ENCODE peak calls at places on chromosomes 7 and 10, in six cellular contexts. One of them, this sample, is unnamed.

GRCh38 chr7:19919156-19920085 is 146.0 kb upstream of the TMEM196 start:
- DNase-seq in ovary: no peak
- DNase-seq in K562: no peak
- DNase-seq in A549: no peak
- DNase-seq in heart left ventricle: no peak
- DNase-seq in left lung: no peak
- DNase-seq in this sample: no peak

GRCh38 chr10:110123594-110123993 is 83.8 kb upstream of the MXI1 start:
- DNase-seq in ovary: no peak
- DNase-seq in K562: no peak
- DNase-seq in A549: no peak
- DNase-seq in heart left ventricle: no peak
- DNase-seq in left lung: no peak
- DNase-seq in this sample: no peak

GRCh38 chr7:127417346-127417745 is 24.8 kb upstream of the ZNF800 start:
- DNase-seq in ovary: no peak
- DNase-seq in K562: no peak
- DNase-seq in A549: no peak
- DNase-seq in heart left ventricle: no peak
- DNase-seq in left lung: no peak
- DNase-seq in this sample: no peak

GRCh38 chr7:20474244-20474643 is 141.2 kb upstream of the ABCB5 start:
- DNase-seq in ovary: no peak
- DNase-seq in K562: no peak
- DNase-seq in A549: no peak
- DNase-seq in heart left ventricle: no peak
- DNase-seq in left lung: no peak
- DNase-seq in this sample: no peak

GRCh38 chr7:141511370-141512335 is 39.6 kb upstream of the AGK start:
- DNase-seq in ovary: no peak
- DNase-seq in K562: no peak
- DNase-seq in A549: no peak
- DNase-seq in heart left ventricle: no peak
- DNase-seq in left lung: no peak
- DNase-seq in this sample: no peak

GRCh38 chr7:92253251-92253650 is 7.5 kb downstream of the ANKIB1 start:
- DNase-seq in ovary: no peak
- DNase-seq in K562: no peak
- DNase-seq in A549: no peak
- DNase-seq in heart left ventricle: no peak
- DNase-seq in left lung: no peak
- DNase-seq in this sample: no peak

GRCh38 chr10:102970497-102970896 is 52.4 kb downstream of the CNNM2 start:
- DNase-seq in ovary: no peak
- DNase-seq in K562: no peak
- DNase-seq in A549: no peak
- DNase-seq in heart left ventricle: no peak
- DNase-seq in left lung: no peak
- DNase-seq in this sample: no peak

GRCh38 chr7:137771679-137772078 is 75.1 kb downstream of the DGKI start:
- DNase-seq in ovary: no peak
- DNase-seq in K562: no peak
- DNase-seq in A549: no peak
- DNase-seq in heart left ventricle: no peak
- DNase-seq in left lung: no peak
- DNase-seq in this sample: peak; percentile 38

GRCh38 chr7:107173691-107174406 is 5.0 kb downstream of the HBP1 start:
- DNase-seq in ovary: no peak
- DNase-seq in K562: no peak
- DNase-seq in A549: no peak
- DNase-seq in heart left ventricle: no peak
- DNase-seq in left lung: no peak
- DNase-seq in this sample: no peak

GRCh38 chr10:24428410-24428782 is 219.5 kb downstream of the KIAA1217 start:
- DNase-seq in ovary: no peak
- DNase-seq in K562: no peak
- DNase-seq in A549: no peak
- DNase-seq in heart left ventricle: no peak
- DNase-seq in left lung: no peak
- DNase-seq in this sample: no peak

GRCh38 chr7:124162667-124163066 is 129.8 kb upstream of the TMEM229A start:
- DNase-seq in ovary: no peak
- DNase-seq in K562: no peak
- DNase-seq in A549: no peak
- DNase-seq in heart left ventricle: no peak
- DNase-seq in left lung: no peak
- DNase-seq in this sample: no peak

DNA sequence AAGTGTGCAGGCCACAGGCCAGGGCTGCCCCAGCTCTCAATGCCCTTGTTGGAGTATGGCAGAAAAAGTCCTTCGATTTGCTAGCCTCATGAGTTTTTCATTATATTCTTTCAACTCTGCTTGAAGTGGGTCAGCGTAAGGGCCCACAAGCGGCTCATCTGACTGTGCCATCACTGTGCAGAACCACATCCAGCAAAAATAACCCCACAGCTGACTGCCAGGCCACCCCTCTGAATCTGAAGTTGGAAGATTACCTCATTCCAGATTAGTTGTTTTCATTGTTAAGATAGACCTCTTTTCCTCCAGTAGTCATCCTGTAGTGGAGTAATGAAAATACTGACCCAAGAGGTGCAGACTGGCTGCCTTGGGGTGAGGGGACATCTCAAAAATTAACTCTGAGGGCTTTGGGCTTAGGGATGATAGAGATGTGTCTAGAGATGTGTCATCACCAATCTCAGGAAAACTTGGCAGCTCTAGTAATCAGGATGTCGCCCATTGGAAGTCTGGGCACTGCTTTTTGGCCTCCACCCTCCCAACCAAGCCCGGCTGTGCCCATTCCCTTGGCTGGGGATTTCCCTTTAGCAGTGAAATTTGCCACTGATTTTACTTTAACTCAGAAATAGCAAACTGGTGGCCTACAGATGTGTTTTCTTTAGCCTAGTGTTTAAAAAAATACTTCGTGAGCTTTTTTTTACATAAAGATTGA is 164.3 kb downstream of the LCOR start:
- DNase-seq in ovary: no peak
- DNase-seq in K562: no peak
- DNase-seq in A549: no peak
- DNase-seq in heart left ventricle: no peak
- DNase-seq in left lung: no peak
- DNase-seq in this sample: no peak
- H3K27ac ChIP-seq in ovary: peak overlapping the region; percentile 32
- H3K27ac ChIP-seq in K562: no peak overlapping the region
- H3K27ac ChIP-seq in A549: no peak overlapping the region
- H3K27ac ChIP-seq in heart left ventricle: no peak overlapping the region
- H3K27ac ChIP-seq in left lung: no peak overlapping the region
- H3K27ac ChIP-seq in this sample: no peak overlapping the region

GRCh38 chr7:90621130-90621891 is 25.2 kb downstream of the CDK14 start:
- DNase-seq in ovary: no peak
- DNase-seq in K562: no peak
- DNase-seq in A549: no peak
- DNase-seq in heart left ventricle: no peak
- DNase-seq in left lung: no peak
- DNase-seq in this sample: no peak
- TF ChIP-seq CTCF in ovary: no peak
- TF ChIP-seq CTCF in K562: no peak
- TF ChIP-seq CTCF in A549: no peak
- TF ChIP-seq CTCF in heart left ventricle: no peak
- TF ChIP-seq CTCF in left lung: no peak
- TF ChIP-seq CTCF in this sample: no peak

GRCh38 chr10:99983280-99983988 is 26.3 kb downstream of the DNMBP start:
- DNase-seq in ovary: peak; percentile 62
- DNase-seq in K562: peak; percentile 14
- DNase-seq in A549: no peak
- DNase-seq in heart left ventricle: peak; percentile 24
- DNase-seq in left lung: no peak
- DNase-seq in this sample: no peak

GRCh38 chr10:99984201-99984600 is 25.5 kb downstream of the DNMBP start:
- DNase-seq in ovary: no peak
- DNase-seq in K562: no peak
- DNase-seq in A549: no peak
- DNase-seq in heart left ventricle: no peak
- DNase-seq in left lung: no peak
- DNase-seq in this sample: no peak

GRCh38 chr10:99979066-99979685 is 30.6 kb downstream of the DNMBP start:
- DNase-seq in ovary: no peak
- DNase-seq in K562: no peak
- DNase-seq in A549: no peak
- DNase-seq in heart left ventricle: no peak
- DNase-seq in left lung: no peak
- DNase-seq in this sample: no peak

GRCh38 chr10:99982728-99983127 is 27.0 kb downstream of the DNMBP start:
- DNase-seq in ovary: no peak
- DNase-seq in K562: no peak
- DNase-seq in A549: no peak
- DNase-seq in heart left ventricle: no peak
- DNase-seq in left lung: no peak
- DNase-seq in this sample: no peak

DNA sequence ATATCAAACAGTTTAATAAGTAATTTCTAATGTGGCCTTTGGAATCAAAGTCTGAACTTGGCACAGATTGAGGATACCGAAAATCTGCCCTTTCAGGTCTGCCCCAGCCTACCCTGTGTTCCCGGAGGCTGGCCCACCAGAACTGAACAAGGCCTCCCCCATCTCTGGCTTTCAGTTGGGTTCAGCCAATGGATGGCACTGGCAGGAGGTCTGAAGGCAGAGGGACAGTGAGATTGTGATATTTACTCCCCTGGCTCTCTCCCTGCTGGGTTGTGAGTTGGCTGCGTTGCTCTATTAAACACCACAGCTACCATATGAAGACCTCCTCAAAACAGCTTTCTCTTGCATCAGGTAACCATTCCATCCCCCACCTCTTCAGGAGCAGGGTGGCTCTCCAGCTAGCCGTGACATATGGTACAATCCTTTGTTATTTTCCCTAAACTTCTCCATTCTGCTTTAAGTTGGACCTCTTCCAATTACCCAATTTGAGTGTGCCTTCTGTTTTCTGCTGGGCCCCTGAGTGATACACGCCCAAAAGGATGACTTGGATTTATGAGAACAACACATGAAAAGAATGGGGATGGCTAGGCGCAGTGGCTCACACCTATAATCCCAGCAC is 28.1 kb downstream of the DNMBP start:
- DNase-seq in ovary: no peak
- DNase-seq in K562: no peak
- DNase-seq in A549: no peak
- DNase-seq in heart left ventricle: no peak
- DNase-seq in left lung: no peak
- DNase-seq in this sample: no peak
- H3K27ac ChIP-seq in ovary: no peak overlapping the region
- H3K27ac ChIP-seq in K562: no peak overlapping the region
- H3K27ac ChIP-seq in A549: peak overlapping the region; percentile 80
- H3K27ac ChIP-seq in heart left ventricle: peak overlapping the region; percentile 68
- H3K27ac ChIP-seq in left lung: peak overlapping the region; percentile 48
- H3K27ac ChIP-seq in this sample: no peak overlapping the region

GRCh38 chr10:7218974-7219373 is 191.9 kb downstream of the SFMBT2 start:
- DNase-seq in ovary: no peak
- DNase-seq in K562: no peak
- DNase-seq in A549: no peak
- DNase-seq in heart left ventricle: no peak
- DNase-seq in left lung: no peak
- DNase-seq in this sample: no peak
- TF ChIP-seq CTCF in ovary: no peak
- TF ChIP-seq CTCF in K562: no peak
- TF ChIP-seq CTCF in A549: peak; percentile 8
- TF ChIP-seq CTCF in heart left ventricle: peak; percentile 36
- TF ChIP-seq CTCF in left lung: no peak
- TF ChIP-seq CTCF in this sample: no peak

GRCh38 chr10:17028843-17029580 is 100.6 kb downstream of the CUBN start:
- DNase-seq in ovary: no peak
- DNase-seq in K562: no peak
- DNase-seq in A549: no peak
- DNase-seq in heart left ventricle: no peak
- DNase-seq in left lung: no peak
- DNase-seq in this sample: no peak

GRCh38 chr10:17031656-17032630 is 97.7 kb downstream of the CUBN start:
- DNase-seq in ovary: no peak
- DNase-seq in K562: no peak
- DNase-seq in A549: no peak
- DNase-seq in heart left ventricle: no peak
- DNase-seq in left lung: no peak
- DNase-seq in this sample: no peak

GRCh38 chr10:17035446-17035845 is 94.2 kb downstream of the CUBN start:
- DNase-seq in ovary: no peak
- DNase-seq in K562: no peak
- DNase-seq in A549: no peak
- DNase-seq in heart left ventricle: no peak
- DNase-seq in left lung: no peak
- DNase-seq in this sample: no peak

GRCh38 chr10:17029581-17030271 is 99.9 kb downstream of the CUBN start:
- DNase-seq in ovary: peak; percentile 70
- DNase-seq in K562: peak; percentile 64
- DNase-seq in A549: peak; percentile 41
- DNase-seq in heart left ventricle: peak; percentile 80
- DNase-seq in left lung: peak; percentile 73
- DNase-seq in this sample: no peak

DNA sequence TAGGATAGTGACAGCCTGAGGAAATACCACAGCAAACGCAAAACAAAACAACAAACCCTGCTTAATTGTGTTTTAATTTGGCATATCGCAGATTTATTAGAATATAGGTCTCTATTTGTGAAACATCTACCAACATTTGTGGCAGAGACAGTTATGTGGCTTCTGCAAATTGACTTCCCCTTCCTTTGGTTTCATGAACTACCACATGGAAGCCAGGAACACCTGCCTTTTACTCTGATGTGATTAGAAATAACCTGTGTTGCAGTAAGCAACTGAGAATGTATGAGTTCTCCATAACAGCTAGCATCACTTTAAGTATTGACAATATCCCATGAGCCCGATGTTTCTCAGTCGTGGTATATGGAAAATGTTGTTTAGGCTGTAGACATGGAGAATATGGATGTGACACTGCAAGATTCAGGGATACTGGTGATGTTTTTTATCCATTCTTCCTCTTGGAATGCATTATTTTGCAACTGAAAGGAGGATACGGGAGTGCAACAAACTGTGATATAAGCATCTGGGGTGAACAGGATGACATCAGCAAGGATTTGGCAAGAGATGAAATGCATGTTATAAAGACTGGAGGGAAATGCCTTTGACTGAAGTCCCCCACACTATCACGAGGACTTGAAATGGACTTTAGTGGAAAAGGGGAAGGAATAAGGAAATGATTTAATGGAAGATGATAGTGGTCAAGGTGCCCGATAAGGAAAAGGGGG is 95.9 kb downstream of the CUBN start:
- DNase-seq in ovary: no peak
- DNase-seq in K562: no peak
- DNase-seq in A549: no peak
- DNase-seq in heart left ventricle: no peak
- DNase-seq in left lung: no peak
- DNase-seq in this sample: no peak
- H3K27ac ChIP-seq in ovary: no peak overlapping the region
- H3K27ac ChIP-seq in K562: no peak overlapping the region
- H3K27ac ChIP-seq in A549: no peak overlapping the region
- H3K27ac ChIP-seq in heart left ventricle: no peak overlapping the region
- H3K27ac ChIP-seq in left lung: peak overlapping the region; percentile 64
- H3K27ac ChIP-seq in this sample: no peak overlapping the region